ENCODE peak calls at places on chromosomes 6 and 20, in six cellular contexts. L is fibroblast of villous mesenchyme, I is brain microvascular endothelial cell, Q is K562, E is GM12865, U is GM06990. R is an unnamed sample.

GRCh38 chr6:7241709-7242645 is 71.0 kb downstream of the SSR1 start:
- DNase-seq in E (peak), I (peak), U (no peak), L (peak), Q (no peak), R (no peak)

GRCh38 chr6:116996842-116997241 is 119.8 kb downstream of the RFX6 start:
- DNase-seq in Q (no peak), E (no peak), L (no peak), I (no peak), U (no peak), R (no peak)

GRCh38 chr6:32685603-32686002 is 19.1 kb upstream of the HLA-DQB1 start:
- DNase-seq in I (no peak), U (peak), E (peak), Q (no peak), L (peak), R (no peak)

GRCh38 chr6:125867483-125867935 is 76.7 kb downstream of the NCOA7 start:
- DNase-seq in L (peak), U (no peak), E (no peak), I (no peak), Q (no peak), R (no peak)

GRCh38 chr20:33796263-33796906 is 14.8 kb upstream of the CHMP4B start:
- DNase-seq in Q (no peak), L (no peak), E (no peak), I (no peak), U (no peak), R (no peak)

GRCh38 chr6:36963451-36964290 is 9.1 kb downstream of the PI16 start:
- DNase-seq in I (no peak), U (no peak), E (peak), Q (no peak), L (no peak), R (peak)

GRCh38 chr6:35017461-35018183 is 123.5 kb downstream of the TCP11 start:
- DNase-seq in U (no peak), Q (no peak), E (no peak), L (no peak), I (no peak), R (no peak)

GRCh38 chr20:44719841-44720240 is 4.7 kb downstream of the CCN5 start:
- DNase-seq in U (no peak), I (no peak), E (no peak), L (no peak), Q (no peak), R (no peak)

GRCh38 chr6:135088818-135089809 is 34.5 kb upstream of the HBS1L start:
- DNase-seq in U (peak), I (peak), L (peak), E (peak), Q (peak), R (no peak)

GRCh38 chr20:20466341-20466879 is 98.5 kb downstream of the INSM1 start:
- DNase-seq in Q (no peak), E (peak), I (peak), L (peak), U (peak), R (no peak)

GRCh38 chr6:44700422-44700821 is 312.9 kb downstream of the CDC5L start:
- DNase-seq in L (no peak), I (no peak), E (no peak), U (no peak), Q (no peak), R (no peak)

GRCh38 chr6:44701038-44701636 is 313.6 kb downstream of the CDC5L start:
- DNase-seq in E (no peak), U (no peak), I (no peak), L (no peak), Q (no peak), R (no peak)

GRCh38 chr6:44699851-44700250 is 312.3 kb downstream of the CDC5L start:
- DNase-seq in E (no peak), U (no peak), L (no peak), I (no peak), Q (no peak), R (no peak)

GRCh38 chr6:44702292-44702691 is 314.8 kb downstream of the CDC5L start:
- DNase-seq in U (no peak), L (no peak), Q (no peak), I (no peak), E (no peak), R (no peak)

GRCh38 chr6:44701637-44702101 is 314.2 kb downstream of the CDC5L start:
- DNase-seq in U (no peak), L (no peak), E (no peak), Q (no peak), I (no peak), R (no peak)
- H3K4me3 ChIP-seq in U (no peak), L (no peak), E (no peak), Q (no peak), I (no peak), R (no peak)

DNA sequence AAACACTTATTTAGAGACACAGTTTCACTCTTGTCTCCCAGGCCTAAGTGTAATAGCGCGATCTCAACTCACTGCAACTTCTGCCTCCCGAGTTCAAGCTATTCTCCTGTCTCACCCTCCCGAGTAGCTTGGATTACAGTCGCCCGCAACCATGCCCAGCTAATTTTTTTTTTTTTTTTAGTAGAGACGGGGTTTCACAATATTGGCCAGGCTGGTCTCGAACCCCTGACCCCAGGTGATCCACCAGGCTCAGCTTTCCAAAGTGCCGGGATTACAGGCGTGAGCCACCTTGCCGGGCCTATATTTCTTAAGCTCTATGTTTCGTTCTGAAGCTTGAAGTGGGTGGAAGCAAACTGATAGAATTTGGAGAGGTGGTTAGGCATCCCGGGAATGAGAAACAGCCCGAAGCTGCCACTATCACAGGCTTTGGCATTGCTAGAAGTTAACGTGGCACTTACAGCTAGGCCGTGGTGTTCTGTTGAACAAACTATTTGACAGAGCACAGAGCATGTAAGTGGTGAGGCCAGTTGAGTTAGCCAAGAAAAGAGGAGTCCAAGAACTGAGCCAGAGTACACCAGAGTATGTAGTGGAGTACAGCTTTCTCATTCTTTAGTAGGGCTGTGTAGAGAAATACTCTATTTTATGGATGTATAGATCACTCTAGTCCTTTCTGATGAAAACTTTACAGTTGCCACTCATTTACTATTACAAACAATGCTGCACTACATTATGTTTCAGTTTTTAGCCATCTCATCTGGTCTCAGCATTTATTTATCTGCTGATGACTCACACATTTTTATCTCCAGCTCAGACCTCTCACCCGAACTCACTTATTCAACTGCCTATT is 62.0 kb upstream of the HFE start:
- DNase-seq in E (no peak), I (peak), U (no peak), Q (peak), L (peak), R (no peak)
- H3K4me3 ChIP-seq in E (peak), I (no peak), U (peak), Q (peak), L (no peak), R (no peak)

DNA sequence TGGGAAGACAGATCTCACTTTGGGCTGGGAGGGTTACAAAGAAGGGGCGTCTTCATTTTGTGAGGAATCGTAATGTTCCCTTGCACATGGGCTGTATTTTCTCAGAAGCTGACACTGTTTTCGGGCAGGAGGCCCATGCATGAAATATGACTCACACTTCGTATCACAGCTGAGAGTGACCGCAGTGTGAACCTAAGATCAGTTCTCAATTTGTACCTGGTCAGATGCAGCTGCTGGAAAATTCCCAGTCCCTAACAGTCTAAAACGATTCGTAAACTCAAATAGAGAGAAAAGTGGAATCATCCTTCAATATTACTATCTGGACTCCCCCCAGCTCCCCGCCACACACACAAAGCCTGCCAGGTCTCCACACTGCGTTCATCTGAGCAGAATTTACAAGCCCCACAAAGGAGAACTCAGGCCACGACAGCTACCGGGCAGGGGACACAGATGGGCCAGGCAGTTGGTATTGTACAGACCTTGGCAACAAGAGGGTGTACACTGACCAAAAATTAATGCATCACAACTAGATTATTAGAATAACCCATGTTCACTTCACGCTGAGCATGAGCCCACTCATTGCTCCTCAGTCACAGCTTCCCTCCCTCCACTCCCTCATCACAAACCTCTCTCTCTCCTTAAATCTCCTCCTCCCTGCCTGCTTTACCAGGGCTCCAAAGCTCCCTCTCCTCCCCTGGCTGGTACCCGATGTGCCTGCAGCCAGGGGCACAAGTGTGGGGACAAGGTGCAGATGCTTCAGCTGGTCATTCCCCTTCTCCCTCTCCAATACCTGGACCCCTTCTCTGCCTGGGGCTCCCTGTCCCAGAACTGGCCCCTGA is 488.4 kb downstream of the PREX1 start:
- DNase-seq in I (peak), E (peak), L (peak), U (peak), Q (no peak), R (no peak)
- H3K4me3 ChIP-seq in I (no peak), E (no peak), L (no peak), U (peak), Q (no peak), R (no peak)

DNA sequence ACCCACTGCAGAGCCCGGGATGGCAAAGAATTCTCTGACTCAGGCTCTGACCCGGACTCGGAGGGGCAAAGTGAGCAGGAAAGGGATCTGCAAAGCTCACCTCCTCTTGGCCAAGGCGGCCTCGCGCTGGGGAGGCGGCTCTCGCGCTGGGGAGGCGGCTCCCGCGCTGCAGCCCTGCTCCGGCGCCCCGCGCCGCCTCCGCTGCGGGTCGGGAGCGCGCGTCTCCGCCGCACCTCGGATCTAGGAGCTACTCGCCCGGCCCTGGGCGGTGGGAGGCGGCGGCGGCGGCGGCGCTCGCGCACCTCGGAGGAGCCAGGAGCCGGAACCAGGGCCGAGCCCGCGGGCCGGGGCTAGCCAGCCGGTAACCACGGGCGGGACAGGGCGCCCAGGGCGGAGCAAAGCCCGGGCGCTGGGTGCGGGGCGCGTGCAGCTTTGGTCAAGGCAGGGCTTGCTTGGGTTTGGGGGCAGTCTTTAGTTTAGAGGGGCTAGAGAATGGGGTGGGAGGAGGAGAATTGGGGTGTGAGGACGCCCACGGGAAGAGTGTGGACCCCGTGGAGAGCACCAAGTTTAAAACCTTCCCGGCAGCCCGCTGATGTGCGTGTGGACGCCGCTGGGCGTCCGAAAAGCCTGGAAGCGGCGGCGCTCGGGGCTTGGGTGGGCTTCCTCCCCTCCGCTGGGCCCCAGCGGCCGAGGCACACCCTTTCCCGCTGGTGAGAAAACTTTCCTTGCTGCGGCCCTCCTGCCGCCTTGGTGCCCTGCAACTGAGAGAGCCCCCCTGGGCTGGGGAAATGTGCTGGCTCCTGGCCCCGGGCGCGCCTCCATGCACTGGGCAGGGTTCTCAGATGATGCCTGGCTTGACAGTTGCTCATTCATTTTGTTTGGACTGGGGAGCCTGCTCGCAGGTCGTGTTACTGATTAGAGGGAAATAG is at the start of gene MRAP2:
- DNase-seq in L (no peak), U (peak), Q (peak), I (peak), E (no peak), R (no peak)
- H3K4me3 ChIP-seq in L (peak), U (peak), Q (peak), I (peak), E (no peak), R (peak)

DNA sequence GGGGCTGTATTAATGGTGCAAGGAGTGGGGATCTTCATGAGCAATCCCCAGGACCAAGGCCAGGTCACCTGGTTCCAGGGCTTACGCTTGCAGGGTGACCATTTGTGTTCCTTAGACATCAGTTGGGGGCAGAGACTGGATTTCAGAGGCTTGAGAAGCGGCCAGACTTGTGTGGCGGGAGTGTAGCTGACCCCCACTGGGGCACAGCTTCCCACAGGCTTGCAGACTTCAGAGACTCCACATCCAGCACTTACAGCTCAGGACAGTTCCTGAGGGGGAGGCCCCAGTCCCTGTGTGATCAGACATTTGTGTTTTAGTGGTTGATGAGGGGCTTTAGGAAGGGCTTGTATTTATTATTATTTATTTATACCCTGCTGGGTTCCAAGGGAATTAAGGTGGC is 15.3 kb downstream of the TJAP1 start:
- DNase-seq in U (no peak), L (no peak), I (peak), Q (no peak), E (no peak), R (no peak)
- H3K4me3 ChIP-seq in U (no peak), L (peak), I (peak), Q (no peak), E (no peak), R (no peak)

DNA sequence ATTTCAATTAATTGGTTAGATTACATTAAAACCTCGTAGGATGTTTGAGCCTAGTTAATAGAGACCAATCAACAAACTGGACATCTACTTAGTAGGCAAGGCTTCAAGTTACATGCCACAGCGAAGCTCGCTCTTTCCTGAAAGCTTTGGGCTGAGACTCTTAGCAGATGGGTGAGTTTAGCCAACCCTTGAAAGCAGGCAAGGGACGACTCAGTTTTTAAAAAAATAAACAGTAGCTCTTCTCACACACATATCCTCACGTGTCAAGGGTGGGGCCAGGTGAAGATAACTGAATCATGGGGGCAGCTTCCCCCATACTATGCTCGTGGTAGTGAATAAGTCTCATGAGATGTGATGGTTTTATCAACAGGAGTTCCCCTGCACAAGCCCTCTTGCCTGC is 775 bp downstream of the MTFR2 start:
- DNase-seq in L (no peak), Q (no peak), E (peak), I (no peak), U (no peak), R (no peak)
- H3K4me3 ChIP-seq in L (peak), Q (peak), E (peak), I (peak), U (peak), R (peak)

GRCh38 chr6:2714359-2714895 is 36.3 kb downstream of the MYLK4 start:
- DNase-seq in I (peak), U (no peak), L (peak), E (no peak), Q (no peak), R (no peak)
- H3K4me3 ChIP-seq in I (no peak), U (no peak), L (no peak), E (no peak), Q (no peak), R (no peak)

GRCh38 chr6:139240161-139241010 is 51.4 kb downstream of the TXLNB start:
- DNase-seq in I (peak), L (peak), U (no peak), Q (no peak), E (no peak), R (no peak)

GRCh38 chr6:139235666-139236065 is 56.1 kb downstream of the TXLNB start:
- DNase-seq in U (no peak), L (no peak), I (no peak), E (no peak), Q (no peak), R (no peak)

GRCh38 chr6:139242457-139243240 is 49.1 kb downstream of the TXLNB start:
- DNase-seq in Q (no peak), E (no peak), L (no peak), I (no peak), U (no peak), R (no peak)

GRCh38 chr6:139236105-139236504 is 55.7 kb downstream of the TXLNB start:
- DNase-seq in Q (no peak), E (no peak), L (no peak), U (no peak), I (no peak), R (no peak)

DNA sequence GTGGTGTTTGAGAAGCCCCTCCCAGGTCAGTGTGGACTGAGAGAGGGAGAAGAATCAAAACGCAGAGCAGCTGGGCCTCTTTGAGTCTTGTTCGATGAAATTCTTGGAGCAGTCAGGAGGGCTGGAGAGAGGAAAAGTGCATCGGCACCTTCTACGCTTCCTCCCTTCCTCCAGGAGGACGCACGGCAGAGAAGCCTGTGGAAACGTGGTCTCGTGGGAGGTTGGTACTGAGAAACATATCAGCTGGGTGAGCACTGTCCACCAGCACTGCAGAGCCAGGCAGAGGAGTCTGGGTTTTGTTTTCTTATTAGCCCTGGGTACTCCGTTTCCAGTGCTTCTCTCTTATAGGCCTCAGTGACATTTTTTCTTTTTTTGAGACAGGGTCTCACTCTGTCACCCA is 52.7 kb downstream of the TXLNB start:
- DNase-seq in E (no peak), U (no peak), I (no peak), Q (no peak), L (no peak), R (no peak)
- H3K4me3 ChIP-seq in E (no peak), U (no peak), I (no peak), Q (no peak), L (no peak), R (no peak)

DNA sequence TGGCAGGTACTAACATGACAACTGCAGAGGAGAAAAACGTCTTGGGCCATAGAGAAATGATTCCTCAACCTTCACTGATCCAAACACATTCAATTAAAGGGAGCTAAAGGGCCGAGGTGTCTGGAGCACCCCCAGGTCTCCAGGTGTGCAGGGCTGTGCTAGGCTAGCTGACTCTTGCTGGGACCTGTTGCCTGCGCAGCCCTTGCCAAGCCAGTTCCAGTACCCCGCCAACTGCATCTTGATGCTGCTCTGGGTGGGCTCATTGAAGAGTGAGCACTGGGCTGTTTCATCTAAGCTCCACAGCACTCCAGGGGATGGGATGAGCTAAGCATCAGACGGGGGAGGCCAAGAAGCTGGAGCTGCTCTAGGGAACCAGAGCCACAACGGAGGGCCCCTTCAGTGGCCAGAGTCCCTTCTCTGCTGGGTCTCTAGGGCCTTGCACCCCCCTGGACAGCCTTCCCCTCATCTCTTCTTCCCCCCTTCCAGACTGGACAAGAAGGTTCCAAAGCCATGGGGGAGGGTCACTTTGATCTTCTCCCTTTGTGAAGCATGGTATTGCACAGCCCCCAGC is 15.9 kb downstream of the LEMD2 start:
- DNase-seq in L (no peak), U (no peak), E (no peak), I (no peak), Q (no peak), R (no peak)
- H3K4me3 ChIP-seq in L (no peak), U (no peak), E (no peak), I (no peak), Q (no peak), R (no peak)

R was measured in dorsolateral prefrontal cortex.